ENCODE peak calls at places on chromosome 18, in six cellular contexts. One of them, this sample, is unnamed.

GRCh38 chr18:50967714-50968661 is at the start of gene ELAC1:
- DNase-seq in effector memory CD8-positive, alpha-beta T cell: peak
- DNase-seq in amniotic epithelial cell: peak
- DNase-seq in H7: peak
- DNase-seq in kidney tubule cell: peak
- DNase-seq in EL: peak
- DNase-seq in this sample: peak

GRCh38 chr18:10687161-10687925 is 161.5 kb downstream of the NAPG start:
- DNase-seq in effector memory CD8-positive, alpha-beta T cell: no peak
- DNase-seq in amniotic epithelial cell: no peak
- DNase-seq in H7: no peak
- DNase-seq in kidney tubule cell: peak
- DNase-seq in EL: peak
- DNase-seq in this sample: peak

GRCh38 chr18:13435596-13436333 is 217.2 kb downstream of the LDLRAD4 start:
- DNase-seq in effector memory CD8-positive, alpha-beta T cell: no peak
- DNase-seq in amniotic epithelial cell: peak
- DNase-seq in H7: no peak
- DNase-seq in kidney tubule cell: peak
- DNase-seq in EL: peak
- DNase-seq in this sample: peak

GRCh38 chr18:75116809-75117208 is 92.1 kb downstream of the PTGR3 start:
- DNase-seq in effector memory CD8-positive, alpha-beta T cell: no peak
- DNase-seq in amniotic epithelial cell: no peak
- DNase-seq in H7: peak
- DNase-seq in kidney tubule cell: no peak
- DNase-seq in EL: no peak
- DNase-seq in this sample: no peak

GRCh38 chr18:5288517-5288935 is 7.0 kb downstream of the ZBTB14 start:
- DNase-seq in effector memory CD8-positive, alpha-beta T cell: no peak
- DNase-seq in amniotic epithelial cell: no peak
- DNase-seq in H7: no peak
- DNase-seq in kidney tubule cell: no peak
- DNase-seq in EL: no peak
- DNase-seq in this sample: no peak

GRCh38 chr18:60894254-60894945 is 438.8 kb upstream of the CDH20 start:
- DNase-seq in effector memory CD8-positive, alpha-beta T cell: no peak
- DNase-seq in amniotic epithelial cell: peak
- DNase-seq in H7: no peak
- DNase-seq in kidney tubule cell: no peak
- DNase-seq in EL: no peak
- DNase-seq in this sample: no peak

GRCh38 chr18:77560334-77560970 is 310.8 kb downstream of the GALR1 start:
- DNase-seq in effector memory CD8-positive, alpha-beta T cell: no peak
- DNase-seq in amniotic epithelial cell: no peak
- DNase-seq in H7: no peak
- DNase-seq in kidney tubule cell: no peak
- DNase-seq in EL: no peak
- DNase-seq in this sample: no peak

GRCh38 chr18:36993068-36993467 is 164.1 kb downstream of the KIAA1328 start:
- DNase-seq in effector memory CD8-positive, alpha-beta T cell: no peak
- DNase-seq in amniotic epithelial cell: peak
- DNase-seq in H7: no peak
- DNase-seq in kidney tubule cell: peak
- DNase-seq in EL: peak
- DNase-seq in this sample: peak

GRCh38 chr18:77080283-77080682 is 52.3 kb downstream of the MBP start:
- DNase-seq in effector memory CD8-positive, alpha-beta T cell: peak
- DNase-seq in amniotic epithelial cell: no peak
- DNase-seq in H7: no peak
- DNase-seq in kidney tubule cell: no peak
- DNase-seq in EL: no peak
- DNase-seq in this sample: no peak

GRCh38 chr18:40851014-40851429 is 1104.0 kb upstream of the PIK3C3 start:
- DNase-seq in effector memory CD8-positive, alpha-beta T cell: no peak
- DNase-seq in amniotic epithelial cell: peak
- DNase-seq in H7: no peak
- DNase-seq in kidney tubule cell: peak
- DNase-seq in EL: no peak
- DNase-seq in this sample: peak

GRCh38 chr18:75213610-75214009 is 3.0 kb downstream of the TSHZ1 start:
- DNase-seq in effector memory CD8-positive, alpha-beta T cell: no peak
- DNase-seq in amniotic epithelial cell: no peak
- DNase-seq in H7: no peak
- DNase-seq in kidney tubule cell: peak
- DNase-seq in EL: peak
- DNase-seq in this sample: no peak

GRCh38 chr18:77078671-77079070 is 53.9 kb downstream of the MBP start:
- DNase-seq in effector memory CD8-positive, alpha-beta T cell: no peak
- DNase-seq in amniotic epithelial cell: no peak
- DNase-seq in H7: no peak
- DNase-seq in kidney tubule cell: peak
- DNase-seq in EL: peak
- DNase-seq in this sample: no peak

GRCh38 chr18:22848618-22849017 is 84.5 kb upstream of the RBBP8 start:
- DNase-seq in effector memory CD8-positive, alpha-beta T cell: no peak
- DNase-seq in amniotic epithelial cell: peak
- DNase-seq in H7: no peak
- DNase-seq in kidney tubule cell: peak
- DNase-seq in EL: peak
- DNase-seq in this sample: peak

GRCh38 chr18:77944533-77944932 is 694.9 kb downstream of the GALR1 start:
- DNase-seq in effector memory CD8-positive, alpha-beta T cell: no peak
- DNase-seq in amniotic epithelial cell: no peak
- DNase-seq in H7: no peak
- DNase-seq in kidney tubule cell: no peak
- DNase-seq in EL: no peak
- DNase-seq in this sample: no peak

GRCh38 chr18:59448546-59448945 is 89.5 kb upstream of the LMAN1 start:
- DNase-seq in effector memory CD8-positive, alpha-beta T cell: no peak
- DNase-seq in amniotic epithelial cell: peak
- DNase-seq in H7: no peak
- DNase-seq in kidney tubule cell: no peak
- DNase-seq in EL: no peak
- DNase-seq in this sample: no peak

GRCh38 chr18:75551071-75551470 is 123.6 kb upstream of the SMIM21 start:
- DNase-seq in effector memory CD8-positive, alpha-beta T cell: no peak
- DNase-seq in amniotic epithelial cell: no peak
- DNase-seq in H7: no peak
- DNase-seq in kidney tubule cell: no peak
- DNase-seq in EL: no peak
- DNase-seq in this sample: no peak

GRCh38 chr18:74456409-74457042 is 582 bp downstream of the DIPK1C start:
- DNase-seq in effector memory CD8-positive, alpha-beta T cell: no peak
- DNase-seq in amniotic epithelial cell: no peak
- DNase-seq in H7: peak
- DNase-seq in kidney tubule cell: no peak
- DNase-seq in EL: no peak
- DNase-seq in this sample: no peak

GRCh38 chr18:45567123-45567522 is 48.2 kb upstream of the SLC14A2 start:
- DNase-seq in effector memory CD8-positive, alpha-beta T cell: no peak
- DNase-seq in amniotic epithelial cell: peak
- DNase-seq in H7: peak
- DNase-seq in kidney tubule cell: no peak
- DNase-seq in EL: no peak
- DNase-seq in this sample: no peak

GRCh38 chr18:58991127-58991798 is 126.6 kb downstream of the ZNF532 start:
- DNase-seq in effector memory CD8-positive, alpha-beta T cell: no peak
- DNase-seq in amniotic epithelial cell: no peak
- DNase-seq in H7: no peak
- DNase-seq in kidney tubule cell: peak
- DNase-seq in EL: peak
- DNase-seq in this sample: peak

GRCh38 chr18:67290421-67290820 is 226.1 kb downstream of the DSEL start:
- DNase-seq in effector memory CD8-positive, alpha-beta T cell: no peak
- DNase-seq in amniotic epithelial cell: no peak
- DNase-seq in H7: no peak
- DNase-seq in kidney tubule cell: no peak
- DNase-seq in EL: no peak
- DNase-seq in this sample: no peak

GRCh38 chr18:1412660-1413659 is 508.3 kb downstream of the ADCYAP1 start:
- DNase-seq in effector memory CD8-positive, alpha-beta T cell: no peak
- DNase-seq in amniotic epithelial cell: no peak
- DNase-seq in H7: no peak
- DNase-seq in kidney tubule cell: no peak
- DNase-seq in EL: no peak
- DNase-seq in this sample: no peak

This sample was measured in kidney glomerular epithelial cell.